ENCODE peak calls at places on chromosomes 2 and 18, in seven cellular contexts. Y is A172; J is activated T-cell treated with anti-CD3 and anti-CD28 coated beads for 1 hour; B is central memory CD4-positive, alpha-beta T cell; K is HEK293T; W is Kasumi-1; F is foreskin fibroblast. T is an unnamed sample.

GRCh38 chr2:164620873-164621760 is at the start of gene GRB14:
- DNase-seq in Y (peak), J (no peak), B (no peak), K (peak), W (no peak), F (peak), T (no peak)

GRCh38 chr2:29329899-29330298 is 214.7 kb downstream of the CLIP4 start:
- DNase-seq in Y (no peak), J (no peak), B (no peak), K (peak), W (peak), F (no peak), T (no peak)

GRCh38 chr18:76941284-76941683 is 118.9 kb downstream of the ZNF236 start:
- DNase-seq in Y (no peak), J (no peak), B (no peak), K (no peak), W (no peak), F (no peak), T (no peak)

GRCh38 chr2:3472296-3472695 is 47.0 kb downstream of the ADI1 start:
- DNase-seq in Y (no peak), J (no peak), B (no peak), K (no peak), W (no peak), F (no peak), T (no peak)

GRCh38 chr2:20093263-20094141 is 42.1 kb upstream of the LAPTM4A start:
- DNase-seq in Y (peak), J (no peak), B (no peak), K (peak), W (peak), F (peak), T (no peak)

GRCh38 chr2:171529914-171530313 is 7.6 kb downstream of the CYBRD1 start:
- DNase-seq in Y (peak), J (no peak), B (no peak), K (peak), W (peak), F (peak), T (no peak)

GRCh38 chr2:216294305-216294704 is 78.0 kb downstream of the MARCHF4 start:
- DNase-seq in Y (no peak), J (no peak), B (no peak), K (no peak), W (no peak), F (no peak), T (no peak)

GRCh38 chr2:46943881-46944798 is 28.5 kb upstream of the MCFD2 start:
- DNase-seq in Y (no peak), J (peak), B (peak), K (no peak), W (no peak), F (no peak), T (peak)

GRCh38 chr18:2981212-2981728 is 31.7 kb downstream of the LPIN2 start:
- DNase-seq in Y (peak), J (no peak), B (no peak), K (no peak), W (no peak), F (peak), T (no peak)

GRCh38 chr2:219499058-219499307 is 292 bp downstream of the GMPPA start:
- DNase-seq in Y (no peak), J (no peak), B (no peak), K (no peak), W (no peak), F (no peak), T (no peak)

GRCh38 chr2:207513577-207514257 is 16.0 kb upstream of the CREB1 start:
- DNase-seq in Y (peak), J (no peak), B (no peak), K (no peak), W (no peak), F (peak), T (no peak)

GRCh38 chr2:132282911-132283310 is 121.2 kb upstream of the ANKRD30BL start:
- DNase-seq in Y (no peak), J (no peak), B (no peak), K (no peak), W (no peak), F (no peak), T (no peak)

GRCh38 chr2:241891315-241891987 is 21.9 kb downstream of the RTP5 start:
- DNase-seq in Y (no peak), J (no peak), B (no peak), K (no peak), W (no peak), F (no peak), T (no peak)

GRCh38 chr18:31241900-31242409 is 76.0 kb upstream of the DSG1 start:
- DNase-seq in Y (no peak), J (no peak), B (no peak), K (peak), W (no peak), F (no peak), T (no peak)

GRCh38 chr2:25380023-25380422 is 38.3 kb upstream of the DNMT3A start:
- DNase-seq in Y (no peak), J (no peak), B (no peak), K (no peak), W (no peak), F (no peak), T (no peak)

GRCh38 chr2:20097889-20098714 is 46.7 kb upstream of the LAPTM4A start:
- DNase-seq in Y (peak), J (peak), B (peak), K (peak), W (peak), F (peak), T (peak)

GRCh38 chr2:168494190-168494711 is 38.2 kb downstream of the CERS6 start:
- DNase-seq in Y (no peak), J (no peak), B (no peak), K (peak), W (peak), F (peak), T (no peak)

GRCh38 chr18:44803019-44803650 is 122.4 kb downstream of the SETBP1 start:
- DNase-seq in Y (no peak), J (no peak), B (no peak), K (peak), W (no peak), F (peak), T (no peak)

GRCh38 chr2:121151311-121152109 is 133.5 kb downstream of the TFCP2L1 start:
- DNase-seq in Y (no peak), J (no peak), B (no peak), K (no peak), W (no peak), F (no peak), T (no peak)

GRCh38 chr2:101188683-101189405 is 37.7 kb upstream of the TBC1D8 start:
- DNase-seq in Y (peak), J (no peak), B (no peak), K (peak), W (no peak), F (peak), T (no peak)

GRCh38 chr18:73613706-73614340 is 533.8 kb downstream of the FBXO15 start:
- DNase-seq in Y (no peak), J (no peak), B (no peak), K (no peak), W (no peak), F (no peak), T (no peak)

GRCh38 chr2:27083410-27084296 is 2.9 kb upstream of the KHK start:
- DNase-seq in Y (no peak), J (no peak), B (no peak), K (no peak), W (no peak), F (peak), T (no peak)

GRCh38 chr2:2147024-2147900 is 183.8 kb downstream of the MYT1L start:
- DNase-seq in Y (no peak), J (no peak), B (no peak), K (no peak), W (no peak), F (no peak), T (no peak)

GRCh38 chr2:69948032-69948962 is 13.1 kb downstream of the ASPRV1 start:
- DNase-seq in Y (no peak), J (no peak), B (no peak), K (no peak), W (no peak), F (peak), T (no peak)

GRCh38 chr18:4068552-4069158 is 386.5 kb downstream of the DLGAP1 start:
- DNase-seq in Y (peak), J (no peak), B (no peak), K (peak), W (peak), F (peak), T (no peak)

GRCh38 chr2:203492965-203493364 is 42.1 kb downstream of the RAPH1 start:
- DNase-seq in Y (peak), J (no peak), B (peak), K (no peak), W (no peak), F (peak), T (no peak)

GRCh38 chr2:12046641-12047040 is 300.2 kb downstream of the LPIN1 start:
- DNase-seq in Y (peak), J (no peak), B (no peak), K (no peak), W (no peak), F (peak), T (no peak)

GRCh38 chr2:105597011-105597830 is 147.5 kb upstream of the NCK2 start:
- DNase-seq in Y (no peak), J (no peak), B (no peak), K (no peak), W (no peak), F (no peak), T (no peak)

GRCh38 chr2:186379052-186379451 is 107.0 kb upstream of the ZC3H15 start:
- DNase-seq in Y (no peak), J (no peak), B (no peak), K (no peak), W (no peak), F (no peak), T (no peak)

GRCh38 chr2:109647636-109648035 is 33.5 kb downstream of the SOWAHC start:
- DNase-seq in Y (no peak), J (no peak), B (no peak), K (no peak), W (no peak), F (peak), T (no peak)

GRCh38 chr18:22238036-22238435 is 68.6 kb downstream of the GATA6 start:
- DNase-seq in Y (no peak), J (no peak), B (no peak), K (no peak), W (no peak), F (no peak), T (no peak)

GRCh38 chr2:174603280-174603679 is 5.7 kb upstream of the WIPF1 start:
- DNase-seq in Y (peak), J (peak), B (peak), K (peak), W (peak), F (peak), T (no peak)